ENCODE peak calls at places on chromosomes 3 and 15, in six cellular contexts. S, O, Z, R, M and T are unnamed samples.

GRCh38 chr3:11476814-11477213 is 166.9 kb downstream of the VGLL4 start:
- DNase-seq in Z (no peak), S (no peak), R (no peak), O (no peak), M (no peak), T (no peak)

GRCh38 chr3:45140392-45140791 is 5.8 kb downstream of the CDCP1 start:
- DNase-seq in R (no peak), O (no peak), S (no peak), Z (no peak), M (no peak), T (peak; percentile 51)

GRCh38 chr15:62846131-62846804 is 196.3 kb upstream of the TPM1 start:
- DNase-seq in S (no peak), M (no peak), R (no peak), O (no peak), Z (no peak), T (no peak)

GRCh38 chr3:106610362-106610997 is 741.7 kb upstream of the CBLB start:
- DNase-seq in O (no peak), R (no peak), Z (no peak), S (no peak), M (no peak), T (no peak)

GRCh38 chr3:57007513-57008415 is 52.7 kb upstream of the SPATA12 start:
- DNase-seq in Z (peak; percentile 54), S (peak; percentile 51), R (peak; percentile 83), M (peak; percentile 59), O (peak; percentile 92), T (peak; percentile 45)

GRCh38 chr15:70306582-70306981 is 208.9 kb upstream of the TLE3 start:
- DNase-seq in S (no peak), O (no peak), M (no peak), R (no peak), Z (no peak), T (no peak)

GRCh38 chr15:70505411-70505919 is 257.9 kb downstream of the UACA start:
- DNase-seq in Z (peak; percentile 75), S (no peak), M (no peak), R (no peak), O (peak; percentile 81), T (peak; percentile 91)

GRCh38 chr3:17158941-17159682 is 274.4 kb downstream of the PLCL2 start:
- DNase-seq in R (no peak), M (peak; percentile 56), Z (no peak), O (no peak), S (peak; percentile 51), T (peak; percentile 14)

GRCh38 chr3:63753567-63753966 is 65.5 kb upstream of the C3orf49 start:
- DNase-seq in M (no peak), O (peak; percentile 45), Z (no peak), R (no peak), S (no peak), T (peak; percentile 20)

GRCh38 chr3:23372296-23372695 is 169.2 kb downstream of the UBE2E2 start:
- DNase-seq in R (no peak), Z (no peak), M (no peak), S (no peak), O (peak; percentile 42), T (no peak)

GRCh38 chr15:95174281-95174680 is 942.9 kb downstream of the MCTP2 start:
- DNase-seq in S (peak; percentile 4), M (no peak), O (peak; percentile 38), R (peak; percentile 40), Z (no peak), T (no peak)

GRCh38 chr3:197305854-197306253 is 7.4 kb upstream of the DLG1 start:
- DNase-seq in M (no peak), Z (no peak), S (no peak), R (no peak), O (peak; percentile 71), T (no peak)

GRCh38 chr15:78427985-78428384 is 10.0 kb upstream of the IREB2 start:
- DNase-seq in R (no peak), M (no peak), S (no peak), Z (no peak), O (no peak), T (no peak)

GRCh38 chr3:157408499-157409149 is 28.0 kb upstream of the PTX3 start:
- DNase-seq in O (no peak), R (no peak), M (no peak), Z (no peak), S (no peak), T (no peak)

GRCh38 chr3:51709004-51709420 is 2.1 kb downstream of the GRM2 start:
- DNase-seq in O (no peak), Z (no peak), M (no peak), S (no peak), R (peak; percentile 7), T (no peak)

GRCh38 chr3:94234177-94234788 is 171.4 kb downstream of the NSUN3 start:
- DNase-seq in R (no peak), Z (peak; percentile 22), O (peak; percentile 56), S (no peak), M (no peak), T (peak; percentile 15)

GRCh38 chr3:171028779-171029232 is 2.3 kb upstream of the SLC2A2 start:
- DNase-seq in S (peak; percentile 13), R (no peak), M (no peak), O (peak; percentile 94), Z (no peak), T (peak; percentile 23)

GRCh38 chr3:134344560-134344959 is 29.7 kb downstream of the AMOTL2 start:
- DNase-seq in R (no peak), O (no peak), M (no peak), Z (no peak), S (no peak), T (no peak)

GRCh38 chr3:45330500-45331295 is 57.7 kb upstream of the LARS2 start:
- DNase-seq in S (no peak), R (no peak), Z (no peak), O (no peak), M (no peak), T (no peak)

GRCh38 chr3:100525753-100526612 is 33.6 kb downstream of the TMEM45A start:
- DNase-seq in O (peak; percentile 89), S (no peak), Z (peak; percentile 27), R (peak; percentile 55), M (no peak), T (peak; percentile 79)

GRCh38 chr15:57196865-57197264 is 179.4 kb upstream of the CGNL1 start:
- DNase-seq in S (no peak), R (no peak), Z (no peak), O (no peak), M (no peak), T (no peak)

GRCh38 chr3:165854696-165855095 is 17.5 kb upstream of the BCHE start:
- DNase-seq in Z (no peak), O (peak; percentile 24), R (no peak), M (no peak), S (no peak), T (peak; percentile 3)

GRCh38 chr3:45917146-45917885 is 25.9 kb upstream of the CXCR6 start:
- DNase-seq in M (no peak), Z (no peak), S (no peak), R (no peak), O (no peak), T (no peak)

GRCh38 chr3:187629711-187630110 is 40.5 kb downstream of the SST start:
- DNase-seq in O (peak; percentile 5), R (no peak), M (no peak), Z (no peak), S (no peak), T (peak; percentile 34)

GRCh38 chr3:106981392-106981791 is 395.8 kb upstream of the CCDC54 start:
- DNase-seq in R (no peak), Z (no peak), M (no peak), O (no peak), S (no peak), T (no peak)

GRCh38 chr3:72177075-72178050 is 392.4 kb upstream of the PROK2 start:
- DNase-seq in S (peak; percentile 56), R (peak; percentile 68), Z (no peak), O (peak; percentile 73), M (peak; percentile 46), T (peak; percentile 35)

GRCh38 chr15:25731411-25731810 is 131.7 kb downstream of the ATP10A start:
- DNase-seq in R (no peak), M (no peak), Z (no peak), S (no peak), O (no peak), T (no peak)

GRCh38 chr15:98174286-98174685 is 213.8 kb downstream of the ARRDC4 start:
- DNase-seq in R (no peak), M (no peak), S (no peak), Z (no peak), O (no peak), T (peak; percentile 16)

GRCh38 chr3:52879090-52879489 is 18.3 kb downstream of the STIMATE start:
- DNase-seq in M (no peak), S (no peak), O (no peak), R (no peak), Z (no peak), T (no peak)
- H3K27ac ChIP-seq in M (no peak overlapping the region), S (no peak overlapping the region), O (no peak overlapping the region), R (no peak overlapping the region), Z (no peak overlapping the region), T (no peak overlapping the region)

DNA sequence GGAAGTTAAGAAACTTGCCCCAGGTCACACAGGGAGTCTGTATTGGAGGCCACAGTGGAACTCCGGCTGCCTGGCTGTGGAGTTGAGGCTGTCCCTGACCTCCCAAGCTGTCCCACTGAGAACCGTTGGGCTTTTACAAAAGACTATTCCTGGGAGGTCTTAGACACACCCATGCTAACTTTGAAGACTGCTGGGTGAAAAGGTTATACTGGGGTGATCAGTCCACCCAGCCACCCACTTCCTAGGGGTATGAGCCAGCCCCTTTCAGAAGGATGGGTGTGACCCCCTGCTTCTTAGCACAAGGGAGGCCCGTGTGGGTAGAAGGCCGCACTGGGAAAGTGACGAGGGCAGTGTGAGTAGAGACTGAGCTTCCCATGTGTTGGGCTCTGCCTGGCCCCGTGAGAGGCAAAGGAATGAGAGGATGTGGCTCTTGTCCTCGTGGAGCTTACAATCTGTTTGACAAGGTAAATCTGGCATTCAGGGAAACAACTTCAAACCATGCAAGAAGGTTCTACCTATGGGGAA is 19.0 kb downstream of the MRAS start:
- DNase-seq in Z (no peak), M (no peak), R (no peak), O (no peak), S (no peak), T (no peak)
- TF ChIP-seq CTCF in Z (no peak), M (no peak), R (no peak), O (no peak), S (no peak), T (no peak)

GRCh38 chr3:30682434-30683155 is 76.2 kb downstream of the TGFBR2 start:
- DNase-seq in R (no peak), S (no peak), M (no peak), Z (no peak), O (no peak), T (no peak)
- H3K27ac ChIP-seq in R (peak overlapping the region; percentile 86), S (peak overlapping the region; percentile 65), M (peak overlapping the region; percentile 79), Z (no peak overlapping the region), O (no peak overlapping the region), T (no peak overlapping the region)

GRCh38 chr15:40743921-40744809 is 10.9 kb downstream of the RMDN3 start:
- DNase-seq in M (no peak), R (no peak), O (peak; percentile 76), Z (no peak), S (no peak), T (peak; percentile 83)
- TF ChIP-seq CTCF in M (no peak), R (no peak), O (peak; percentile 28), Z (peak; percentile 3), S (no peak), T (no peak)